ENCODE peak calls at places on chromosomes 6 and 20, in nine cellular contexts. J, A, B, F, G, R, I, X and U are unnamed samples.

GRCh38 chr6:24721461-24722215 is 2.7 kb upstream of the C6orf62 start:
- DNase-seq in A (peak; percentile 87), I (no peak), X (no peak), J (no peak), G (peak; percentile 90), B (no peak), F (no peak), R (no peak), U (peak; percentile 95)

GRCh38 chr6:32083812-32084768 is 25.0 kb downstream of the TNXB start:
- DNase-seq in I (no peak), G (no peak), A (no peak), J (no peak), X (no peak), R (peak; percentile 70), F (no peak), B (no peak), U (peak; percentile 60)

GRCh38 chr6:135066806-135067205 is 12.2 kb upstream of the HBS1L start:
- DNase-seq in J (no peak), I (no peak), G (no peak), R (no peak), B (no peak), F (no peak), X (no peak), A (no peak), U (no peak)

GRCh38 chr20:33262658-33263065 is 20.4 kb upstream of the BPIFB1 start:
- DNase-seq in R (no peak), F (no peak), A (no peak), I (no peak), J (no peak), B (no peak), G (no peak), X (no peak), U (peak; percentile 60)

GRCh38 chr6:151387175-151387574 is 4.2 kb downstream of the ZBTB2 start:
- DNase-seq in J (no peak), B (no peak), F (no peak), G (no peak), I (no peak), X (no peak), R (no peak), A (no peak), U (no peak)

GRCh38 chr20:6604179-6604578 is 163.3 kb upstream of the BMP2 start:
- DNase-seq in B (no peak), I (no peak), J (no peak), G (no peak), R (no peak), F (no peak), A (no peak), X (no peak), U (no peak)

GRCh38 chr6:19759117-19759880 is 77.9 kb upstream of the ID4 start:
- DNase-seq in X (no peak), B (no peak), G (no peak), F (no peak), A (no peak), R (no peak), I (no peak), J (no peak), U (no peak)

GRCh38 chr6:42708096-42708495 is 14.3 kb downstream of the PRPH2 start:
- DNase-seq in J (no peak), R (peak; percentile 68), F (no peak), G (no peak), B (no peak), X (no peak), A (no peak), I (no peak), U (no peak)

GRCh38 chr20:48597521-48598302 is 230.1 kb downstream of the PREX1 start:
- DNase-seq in A (no peak), B (peak; percentile 51), I (no peak), X (no peak), F (no peak), J (no peak), G (no peak), R (peak; percentile 73), U (no peak)

GRCh38 chr6:93407186-93407585 is 12.2 kb downstream of the EPHA7 start:
- DNase-seq in F (no peak), G (no peak), J (no peak), X (no peak), A (no peak), I (no peak), R (no peak), B (no peak), U (no peak)

GRCh38 chr20:25290646-25291431 is 43.0 kb downstream of the PYGB start:
- DNase-seq in G (no peak), A (peak; percentile 14), F (no peak), I (no peak), B (no peak), J (no peak), R (peak; percentile 68), X (peak; percentile 23), U (peak; percentile 11)

GRCh38 chr6:165967768-165968408 is 199.8 kb downstream of the TBXT start:
- DNase-seq in X (no peak), I (no peak), A (no peak), B (no peak), R (no peak), F (no peak), J (no peak), G (no peak), U (no peak)

GRCh38 chr6:11232968-11233626 is 629 bp upstream of the NEDD9 start:
- DNase-seq in B (no peak), R (no peak), I (no peak), F (no peak), J (no peak), A (no peak), G (no peak), X (no peak), U (no peak)

GRCh38 chr20:9276964-9277363 is 208.1 kb downstream of the PLCB4 start:
- DNase-seq in I (no peak), X (no peak), B (no peak), A (no peak), G (no peak), R (no peak), F (no peak), J (no peak), U (no peak)

GRCh38 chr20:35055445-35056276 is 36.9 kb downstream of the TRPC4AP start:
- DNase-seq in B (no peak), I (no peak), J (no peak), F (no peak), A (no peak), X (no peak), R (no peak), G (no peak), U (no peak)

GRCh38 chr20:13338999-13339411 is 117.9 kb downstream of the ISM1 start:
- DNase-seq in I (no peak), F (no peak), X (no peak), J (no peak), R (no peak), G (no peak), B (no peak), A (no peak), U (no peak)

GRCh38 chr20:19026901-19027644 is 185.4 kb upstream of the SLC24A3 start:
- DNase-seq in G (no peak), I (no peak), F (peak; percentile 36), J (no peak), B (no peak), R (no peak), X (no peak), A (no peak), U (no peak)

GRCh38 chr6:2285510-2285909 is 40.1 kb upstream of the GMDS start:
- DNase-seq in A (no peak), B (no peak), F (no peak), G (no peak), I (no peak), J (no peak), R (no peak), X (no peak), U (no peak)

GRCh38 chr6:27883136-27883535 is 29.1 kb downstream of the OR2B2 start:
- DNase-seq in F (no peak), A (no peak), R (no peak), I (no peak), B (no peak), J (no peak), G (no peak), X (no peak), U (no peak)

DNA sequence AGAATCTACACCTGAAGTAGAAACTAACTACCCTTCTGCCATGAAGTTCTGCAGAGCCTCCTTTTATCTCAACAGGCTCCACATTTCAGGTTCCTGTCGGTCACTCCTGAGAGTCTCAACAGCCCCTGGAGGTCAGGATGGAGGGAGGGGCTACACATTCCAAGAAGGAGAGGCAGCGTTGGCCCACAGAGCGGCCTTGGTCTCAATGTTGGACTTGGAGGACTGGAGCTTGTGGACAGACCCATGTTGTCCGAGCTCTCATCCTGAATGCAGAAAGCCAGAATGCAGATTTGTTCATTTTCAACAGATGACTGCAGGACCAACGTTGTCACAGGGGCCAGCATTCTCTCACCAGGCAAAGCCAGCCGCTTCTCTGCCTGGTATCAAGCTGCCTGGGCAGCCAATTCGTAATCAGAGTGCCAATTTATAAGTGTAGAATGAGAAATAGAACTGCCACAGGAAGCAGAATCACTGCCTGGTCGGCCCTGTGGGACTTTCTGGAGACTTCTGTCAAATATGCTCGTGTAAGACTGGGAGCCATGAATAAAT is 212.5 kb upstream of the SNX9 start:
- DNase-seq in X (no peak), A (no peak), F (no peak), G (no peak), I (no peak), J (no peak), B (no peak), R (no peak), U (no peak)
- H3K27ac ChIP-seq in X (no peak overlapping the region), A (no peak overlapping the region), F (no peak overlapping the region), G (no peak overlapping the region), I (no peak overlapping the region), J (no peak overlapping the region), B (no peak overlapping the region), R (no peak overlapping the region), U (no peak overlapping the region)

DNA sequence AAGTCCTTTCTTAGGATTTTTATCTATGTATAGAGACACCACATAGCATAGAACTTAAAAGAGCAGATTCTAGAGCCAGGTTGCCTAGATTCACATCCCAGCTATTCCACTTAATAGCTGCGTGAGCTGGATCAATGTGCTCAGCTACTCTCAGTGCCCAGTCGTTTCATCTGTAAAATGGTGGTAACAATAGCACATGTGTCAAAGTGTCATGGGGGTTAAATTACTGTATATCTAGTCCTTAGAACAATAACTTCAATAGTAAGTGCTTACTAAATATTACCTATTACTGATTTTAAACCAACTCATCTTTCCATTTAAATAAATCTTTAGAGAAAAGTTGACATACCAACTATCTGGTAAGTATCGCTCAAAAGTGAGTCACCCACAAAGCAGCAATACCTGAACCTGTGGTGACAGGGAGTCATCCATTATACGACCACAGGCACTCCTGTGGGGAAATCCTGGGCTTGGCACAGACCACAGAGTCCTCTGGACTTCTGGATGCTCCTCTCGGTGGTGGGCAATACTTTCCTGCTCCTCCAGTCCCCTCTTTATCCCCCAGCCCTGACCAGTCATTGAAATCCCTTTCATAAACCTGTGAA is 154.8 kb downstream of the PDSS2 start:
- DNase-seq in A (no peak), I (no peak), R (no peak), B (no peak), X (no peak), G (no peak), J (no peak), F (no peak), U (no peak)
- H3K4me1 ChIP-seq in A (no peaks in the 10 kb centered on the region), I (no peaks in the 10 kb centered on the region), R (no peaks in the 10 kb centered on the region), B (no peaks in the 10 kb centered on the region), X (no peaks in the 10 kb centered on the region), G (no peaks in the 10 kb centered on the region), J (no peaks in the 10 kb centered on the region), F (no peaks in the 10 kb centered on the region), U (no peaks in the 10 kb centered on the region)

GRCh38 chr6:138972226-138972665 is 15.8 kb downstream of the REPS1 start:
- DNase-seq in B (no peak), I (no peak), X (no peak), A (no peak), R (no peak), J (no peak), F (no peak), G (no peak), U (no peak)
- H3K4me3 ChIP-seq in B (no peak overlapping the region), I (no peak overlapping the region), X (no peak overlapping the region), A (peak overlapping the region; percentile 5), R (no peak overlapping the region), J (no peak overlapping the region), F (no peak overlapping the region), G (no peak overlapping the region), U (no peak overlapping the region)

GRCh38 chr6:312704-313485 is 20.6 kb downstream of the DUSP22 start:
- DNase-seq in X (no peak), J (no peak), B (peak; percentile 69), F (no peak), G (peak; percentile 62), R (no peak), A (no peak), I (no peak), U (no peak)
- H3K27ac ChIP-seq in X (no peak overlapping the region), J (no peak overlapping the region), B (no peak overlapping the region), F (no peak overlapping the region), G (no peak overlapping the region), R (no peak overlapping the region), A (peak overlapping the region; percentile 42), I (peak overlapping the region; percentile 21), U (no peak overlapping the region)